ENCODE peak calls at places on chromosomes 3 and 15, in four cellular contexts. One of them, this sample, is unnamed.

GRCh38 chr3:66863205-66864135 is 134.6 kb upstream of the KBTBD8 start:
- DNase-seq in K562: no peak
- DNase-seq in H1: no peak
- DNase-seq in HepG2: no peak
- DNase-seq in this sample: no peak

GRCh38 chr15:51281368-51281967 is 56.9 kb downstream of the CYP19A1 start:
- DNase-seq in HepG2: peak
- DNase-seq in K562: peak
- DNase-seq in H1: peak
- DNase-seq in this sample: peak

GRCh38 chr3:128006061-128006470 is 46.2 kb upstream of the SEC61A1 start:
- DNase-seq in K562: no peak
- DNase-seq in HepG2: no peak
- DNase-seq in H1: peak
- DNase-seq in this sample: peak

GRCh38 chr3:52495777-52496602 is 852 bp downstream of the STAB1 start:
- DNase-seq in K562: no peak
- DNase-seq in H1: no peak
- DNase-seq in HepG2: peak
- DNase-seq in this sample: no peak

GRCh38 chr15:58179741-58180381 is 41.7 kb downstream of the AQP9 start:
- DNase-seq in HepG2: no peak
- DNase-seq in H1: no peak
- DNase-seq in K562: peak
- DNase-seq in this sample: no peak

GRCh38 chr15:53840681-53841080 is 81.2 kb upstream of the WDR72 start:
- DNase-seq in HepG2: no peak
- DNase-seq in K562: no peak
- DNase-seq in H1: no peak
- DNase-seq in this sample: no peak

GRCh38 chr3:51702156-51702555 is 4.7 kb upstream of the GRM2 start:
- DNase-seq in K562: no peak
- DNase-seq in H1: no peak
- DNase-seq in HepG2: no peak
- DNase-seq in this sample: no peak

GRCh38 chr3:134650431-134651346 is at the start of gene KY:
- DNase-seq in HepG2: no peak
- DNase-seq in K562: no peak
- DNase-seq in H1: peak
- DNase-seq in this sample: peak

GRCh38 chr3:179105881-179106280 is 34.3 kb upstream of the ZMAT3 start:
- DNase-seq in K562: no peak
- DNase-seq in H1: no peak
- DNase-seq in HepG2: no peak
- DNase-seq in this sample: no peak

GRCh38 chr3:146972726-146973125 is 367.6 kb upstream of the PLSCR5 start:
- DNase-seq in H1: no peak
- DNase-seq in K562: no peak
- DNase-seq in HepG2: no peak
- DNase-seq in this sample: no peak

GRCh38 chr3:173065543-173065970 is 75.5 kb downstream of the SPATA16 start:
- DNase-seq in K562: no peak
- DNase-seq in H1: no peak
- DNase-seq in HepG2: no peak
- DNase-seq in this sample: no peak

GRCh38 chr15:62503451-62503850 is 338.4 kb upstream of the C2CD4B start:
- DNase-seq in H1: no peak
- DNase-seq in HepG2: no peak
- DNase-seq in K562: no peak
- DNase-seq in this sample: no peak

GRCh38 chr15:48681274-48681840 is 35.8 kb upstream of the FBN1 start:
- DNase-seq in HepG2: no peak
- DNase-seq in K562: no peak
- DNase-seq in H1: no peak
- DNase-seq in this sample: no peak

GRCh38 chr15:100958326-100959065 is 39.3 kb downstream of the LRRK1 start:
- DNase-seq in HepG2: no peak
- DNase-seq in H1: no peak
- DNase-seq in K562: no peak
- DNase-seq in this sample: no peak

GRCh38 chr15:63191895-63192603 is 2.6 kb downstream of the RAB8B start:
- DNase-seq in HepG2: no peak
- DNase-seq in K562: no peak
- DNase-seq in H1: no peak
- DNase-seq in this sample: no peak

GRCh38 chr3:55771503-55771902 is 284.4 kb upstream of the WNT5A start:
- DNase-seq in HepG2: no peak
- DNase-seq in K562: no peak
- DNase-seq in H1: no peak
- DNase-seq in this sample: no peak

GRCh38 chr3:194395201-194395600 is 3.9 kb downstream of the GP5 start:
- DNase-seq in K562: no peak
- DNase-seq in HepG2: peak
- DNase-seq in H1: peak
- DNase-seq in this sample: no peak

GRCh38 chr3:188832146-188832545 is 339.6 kb upstream of the TPRG1 start:
- DNase-seq in K562: no peak
- DNase-seq in H1: no peak
- DNase-seq in HepG2: no peak
- DNase-seq in this sample: no peak

DNA sequence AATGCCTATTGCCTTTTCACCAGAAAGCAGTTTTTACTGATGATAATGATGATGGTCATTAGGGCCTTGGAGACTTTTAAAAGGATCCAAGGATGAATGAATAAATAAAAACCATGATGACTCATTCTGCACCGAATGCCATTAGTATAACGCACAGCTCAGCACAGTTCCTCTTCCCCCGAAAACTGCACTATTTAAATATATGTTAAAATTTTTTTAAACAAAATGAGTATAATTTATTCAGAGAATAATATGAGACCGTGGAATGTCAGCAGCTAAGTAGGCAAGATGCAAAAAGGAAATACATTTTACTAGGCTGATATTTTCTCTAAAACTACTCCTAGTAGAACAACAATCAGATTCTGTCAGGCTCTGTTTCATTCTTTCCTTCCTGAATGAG is 83.4 kb upstream of the NANOGP8 start:
- DNase-seq in K562: no peak
- DNase-seq in H1: no peak
- DNase-seq in HepG2: no peak
- DNase-seq in this sample: no peak
- TF ChIP-seq CREB1 in K562: no peak
- TF ChIP-seq CREB1 in H1: no peak
- TF ChIP-seq CREB1 in HepG2: no peak
- TF ChIP-seq CREB1 in this sample: no peak

DNA sequence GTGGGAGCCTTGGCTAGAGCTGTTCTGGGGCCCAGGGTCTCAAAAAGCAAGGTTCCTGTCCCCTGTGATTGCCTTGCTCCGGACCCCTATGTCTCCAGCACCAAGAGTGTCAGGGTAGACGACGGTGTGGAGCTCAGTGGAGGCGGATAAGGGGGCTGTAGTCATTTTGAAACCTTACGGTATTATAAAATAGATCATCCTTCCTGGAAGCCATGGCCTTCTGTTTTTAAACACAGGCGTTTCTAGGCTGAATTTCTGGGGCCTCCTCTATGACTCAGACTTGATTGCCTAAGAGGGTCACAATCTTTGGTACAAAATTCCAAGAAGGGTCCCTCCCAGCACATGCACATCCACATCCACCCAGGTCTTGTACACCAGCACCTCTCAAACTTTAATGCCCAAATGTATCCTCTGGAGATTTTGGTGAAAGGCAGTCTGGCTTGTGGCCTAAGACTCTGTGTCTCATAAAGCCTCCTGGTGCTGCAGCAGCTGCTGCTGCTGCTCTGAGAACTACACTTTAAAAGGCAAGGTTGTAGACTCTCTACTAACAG is 70.5 kb upstream of the XCR1 start:
- DNase-seq in H1: no peak
- DNase-seq in HepG2: no peak
- DNase-seq in K562: no peak
- DNase-seq in this sample: no peak
- TF ChIP-seq JUN in H1: no peak
- TF ChIP-seq JUN in HepG2: no peak
- TF ChIP-seq JUN in K562: no peak
- TF ChIP-seq JUN in this sample: no peak

DNA sequence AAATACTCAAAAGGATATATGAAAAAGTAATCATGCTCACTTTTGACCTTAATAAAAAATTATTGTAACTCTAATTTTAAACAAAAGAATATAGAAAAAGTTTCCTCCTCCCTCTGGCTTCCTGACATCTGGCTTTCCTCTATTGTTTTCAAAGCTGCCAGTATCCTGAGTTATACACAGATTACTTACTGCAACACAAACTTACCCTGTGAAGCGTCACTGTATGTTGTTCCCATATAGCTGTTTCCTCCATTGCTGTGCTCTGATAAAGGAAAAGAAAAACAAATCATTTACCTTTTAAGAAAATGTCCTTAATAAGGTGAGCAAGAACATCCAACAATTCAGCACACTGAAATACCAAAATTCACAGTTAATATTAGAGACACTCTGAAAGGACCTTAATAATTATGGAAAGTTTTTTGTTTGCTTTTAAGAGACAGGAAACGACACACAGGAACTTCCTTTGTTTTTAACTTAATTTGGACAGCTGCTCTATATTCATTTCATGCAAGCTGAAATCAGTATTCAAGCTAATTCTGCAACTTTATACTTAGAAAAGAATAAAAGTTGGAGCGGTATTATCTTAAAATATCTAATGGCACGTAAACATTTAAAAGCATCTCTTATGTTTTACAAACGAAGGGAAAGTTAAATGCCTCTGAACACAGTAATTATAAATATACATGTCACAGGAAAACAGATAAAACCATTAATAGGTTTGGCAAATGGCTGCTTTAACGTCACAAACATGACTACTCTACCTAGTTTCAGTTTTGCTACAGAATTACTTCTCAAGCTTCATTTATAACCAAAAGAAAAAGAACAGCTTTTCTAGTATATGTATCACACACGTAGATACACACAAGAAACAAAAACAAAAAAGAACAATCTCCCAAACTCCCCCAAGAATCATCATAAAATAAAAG is 21.6 kb downstream of the TJP1 start:
- DNase-seq in HepG2: no peak
- DNase-seq in H1: no peak
- DNase-seq in K562: no peak
- DNase-seq in this sample: no peak
- TF ChIP-seq CREB1 in HepG2: no peak
- TF ChIP-seq CREB1 in H1: no peak
- TF ChIP-seq CREB1 in K562: no peak
- TF ChIP-seq CREB1 in this sample: no peak

DNA sequence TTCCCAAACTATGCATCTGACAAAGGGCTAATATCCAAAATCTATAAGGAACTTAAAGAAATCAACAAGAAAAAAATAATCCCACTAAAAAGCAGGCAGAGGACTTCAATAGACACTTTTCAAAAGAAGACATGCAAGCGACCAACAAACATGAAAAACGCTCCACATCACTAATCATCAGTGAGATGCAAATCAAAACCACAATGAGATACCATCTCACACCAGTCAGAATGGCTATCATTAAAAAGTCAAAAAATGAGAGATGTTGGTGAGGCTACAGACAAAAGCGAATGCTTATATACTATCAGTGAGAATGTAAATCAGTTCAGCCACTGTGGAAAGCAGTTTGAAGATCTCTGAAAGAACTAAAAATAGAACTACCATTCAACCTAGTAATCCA is 20.2 kb downstream of the CFAP44 start:
- DNase-seq in H1: no peak
- DNase-seq in K562: no peak
- DNase-seq in HepG2: no peak
- DNase-seq in this sample: no peak
- TF ChIP-seq JUN in H1: no peak
- TF ChIP-seq JUN in K562: no peak
- TF ChIP-seq JUN in HepG2: no peak
- TF ChIP-seq JUN in this sample: no peak

GRCh38 chr15:88335074-88335473 is 78.5 kb upstream of the NTRK3 start:
- DNase-seq in HepG2: no peak
- DNase-seq in H1: no peak
- DNase-seq in K562: no peak
- DNase-seq in this sample: no peak

GRCh38 chr15:88326924-88327323 is 70.4 kb upstream of the NTRK3 start:
- DNase-seq in HepG2: no peak
- DNase-seq in H1: no peak
- DNase-seq in K562: no peak
- DNase-seq in this sample: no peak

GRCh38 chr15:88334436-88334835 is 77.9 kb upstream of the NTRK3 start:
- DNase-seq in HepG2: no peak
- DNase-seq in H1: no peak
- DNase-seq in K562: no peak
- DNase-seq in this sample: no peak

GRCh38 chr15:88331291-88331690 is 74.8 kb upstream of the NTRK3 start:
- DNase-seq in HepG2: peak
- DNase-seq in H1: peak
- DNase-seq in K562: peak
- DNase-seq in this sample: peak
- TF ChIP-seq CREB1 in HepG2: no peak
- TF ChIP-seq CREB1 in H1: no peak
- TF ChIP-seq CREB1 in K562: no peak
- TF ChIP-seq CREB1 in this sample: no peak

This sample was measured in WTC11.